ENCODE peak calls at places on chromosomes 13 and 19, in six cellular contexts. One of them, this sample, is unnamed.

GRCh38 chr13:113846639-113847318 is 17.1 kb downstream of the GAS6 start:
- DNase-seq in psoas muscle: no peak
- DNase-seq in K562: no peak
- DNase-seq in adipocyte: no peak
- DNase-seq in uterus: no peak
- DNase-seq in thoracic aorta: no peak
- DNase-seq in this sample: peak; percentile 45

GRCh38 chr13:71252191-71252704 is 614.8 kb downstream of the DACH1 start:
- DNase-seq in psoas muscle: no peak
- DNase-seq in K562: no peak
- DNase-seq in adipocyte: peak; percentile 8
- DNase-seq in uterus: no peak
- DNase-seq in thoracic aorta: no peak
- DNase-seq in this sample: no peak

GRCh38 chr19:54062643-54063042 is 1.1 kb downstream of the VSTM1 start:
- DNase-seq in psoas muscle: no peak
- DNase-seq in K562: no peak
- DNase-seq in adipocyte: no peak
- DNase-seq in uterus: no peak
- DNase-seq in thoracic aorta: no peak
- DNase-seq in this sample: no peak

GRCh38 chr19:10044390-10044789 is 31.1 kb downstream of the RDH8 start:
- DNase-seq in psoas muscle: no peak
- DNase-seq in K562: peak; percentile 64
- DNase-seq in adipocyte: no peak
- DNase-seq in uterus: no peak
- DNase-seq in thoracic aorta: no peak
- DNase-seq in this sample: no peak

GRCh38 chr19:676343-677105 is at the start of gene FSTL3:
- DNase-seq in psoas muscle: peak; percentile 58
- DNase-seq in K562: no peak
- DNase-seq in adipocyte: peak; percentile 70
- DNase-seq in uterus: peak; percentile 34
- DNase-seq in thoracic aorta: no peak
- DNase-seq in this sample: no peak

GRCh38 chr13:80251403-80251802 is 89.5 kb downstream of the SPRY2 start:
- DNase-seq in psoas muscle: no peak
- DNase-seq in K562: no peak
- DNase-seq in adipocyte: peak; percentile 24
- DNase-seq in uterus: no peak
- DNase-seq in thoracic aorta: no peak
- DNase-seq in this sample: no peak

GRCh38 chr13:82634946-82635345 is 1247.3 kb downstream of the SLITRK1 start:
- DNase-seq in psoas muscle: no peak
- DNase-seq in K562: no peak
- DNase-seq in adipocyte: no peak
- DNase-seq in uterus: no peak
- DNase-seq in thoracic aorta: no peak
- DNase-seq in this sample: no peak

GRCh38 chr13:112034846-112035245 is 32.1 kb upstream of the SOX1 start:
- DNase-seq in psoas muscle: no peak
- DNase-seq in K562: no peak
- DNase-seq in adipocyte: no peak
- DNase-seq in uterus: no peak
- DNase-seq in thoracic aorta: no peak
- DNase-seq in this sample: no peak

GRCh38 chr19:12793290-12794195 is 2.3 kb downstream of the JUNB start:
- DNase-seq in psoas muscle: peak; percentile 94
- DNase-seq in K562: peak; percentile 93
- DNase-seq in adipocyte: peak; percentile 97
- DNase-seq in uterus: peak; percentile 90
- DNase-seq in thoracic aorta: no peak
- DNase-seq in this sample: peak; percentile 90

GRCh38 chr13:111411186-111411858 is 90.9 kb downstream of the TEX29 start:
- DNase-seq in psoas muscle: no peak
- DNase-seq in K562: no peak
- DNase-seq in adipocyte: no peak
- DNase-seq in uterus: no peak
- DNase-seq in thoracic aorta: no peak
- DNase-seq in this sample: no peak

GRCh38 chr13:40469581-40470282 is 196.7 kb downstream of the FOXO1 start:
- DNase-seq in psoas muscle: no peak
- DNase-seq in K562: no peak
- DNase-seq in adipocyte: no peak
- DNase-seq in uterus: no peak
- DNase-seq in thoracic aorta: no peak
- DNase-seq in this sample: no peak

GRCh38 chr19:474126-475078 is 13.6 kb upstream of the SHC2 start:
- DNase-seq in psoas muscle: peak; percentile 38
- DNase-seq in K562: no peak
- DNase-seq in adipocyte: no peak
- DNase-seq in uterus: no peak
- DNase-seq in thoracic aorta: no peak
- DNase-seq in this sample: no peak

GRCh38 chr13:99382428-99383133 is 75.4 kb upstream of the GPR183 start:
- DNase-seq in psoas muscle: no peak
- DNase-seq in K562: no peak
- DNase-seq in adipocyte: peak; percentile 4
- DNase-seq in uterus: no peak
- DNase-seq in thoracic aorta: no peak
- DNase-seq in this sample: peak; percentile 67

GRCh38 chr19:7595466-7596133 is at the start of gene CAMSAP3:
- DNase-seq in psoas muscle: no peak
- DNase-seq in K562: peak; percentile 56
- DNase-seq in adipocyte: peak; percentile 34
- DNase-seq in uterus: no peak
- DNase-seq in thoracic aorta: no peak
- DNase-seq in this sample: peak; percentile 85

GRCh38 chr13:23180711-23181110 is at the start of gene SGCG:
- DNase-seq in psoas muscle: no peak
- DNase-seq in K562: no peak
- DNase-seq in adipocyte: peak; percentile 33
- DNase-seq in uterus: no peak
- DNase-seq in thoracic aorta: no peak
- DNase-seq in this sample: no peak

GRCh38 chr13:79907527-79907926 is 426.6 kb downstream of the NDFIP2 start:
- DNase-seq in psoas muscle: no peak
- DNase-seq in K562: no peak
- DNase-seq in adipocyte: no peak
- DNase-seq in uterus: no peak
- DNase-seq in thoracic aorta: no peak
- DNase-seq in this sample: no peak

GRCh38 chr13:82878536-82878935 is 1003.7 kb downstream of the SLITRK1 start:
- DNase-seq in psoas muscle: no peak
- DNase-seq in K562: no peak
- DNase-seq in adipocyte: peak; percentile 20
- DNase-seq in uterus: no peak
- DNase-seq in thoracic aorta: no peak
- DNase-seq in this sample: no peak

GRCh38 chr19:7182489-7182888 is 111.7 kb downstream of the INSR start:
- DNase-seq in psoas muscle: no peak
- DNase-seq in K562: no peak
- DNase-seq in adipocyte: no peak
- DNase-seq in uterus: no peak
- DNase-seq in thoracic aorta: no peak
- DNase-seq in this sample: no peak

GRCh38 chr19:51114087-51114714 is 6.0 kb upstream of the CTU1 start:
- DNase-seq in psoas muscle: no peak
- DNase-seq in K562: no peak
- DNase-seq in adipocyte: no peak
- DNase-seq in uterus: no peak
- DNase-seq in thoracic aorta: no peak
- DNase-seq in this sample: no peak

GRCh38 chr19:430701-431100 is 21.8 kb upstream of the C2CD4C start:
- DNase-seq in psoas muscle: no peak
- DNase-seq in K562: no peak
- DNase-seq in adipocyte: no peak
- DNase-seq in uterus: no peak
- DNase-seq in thoracic aorta: no peak
- DNase-seq in this sample: no peak

GRCh38 chr13:100128373-100128772 is 39.5 kb downstream of the PCCA start:
- DNase-seq in psoas muscle: no peak
- DNase-seq in K562: peak; percentile 19
- DNase-seq in adipocyte: no peak
- DNase-seq in uterus: no peak
- DNase-seq in thoracic aorta: no peak
- DNase-seq in this sample: no peak

GRCh38 chr13:113978741-113979481 is 5.0 kb upstream of the C13orf46 start:
- DNase-seq in psoas muscle: peak; percentile 10
- DNase-seq in K562: no peak
- DNase-seq in adipocyte: no peak
- DNase-seq in uterus: no peak
- DNase-seq in thoracic aorta: no peak
- DNase-seq in this sample: peak; percentile 46

GRCh38 chr13:46559272-46559805 is 6.4 kb downstream of the LRCH1 start:
- DNase-seq in psoas muscle: no peak
- DNase-seq in K562: no peak
- DNase-seq in adipocyte: no peak
- DNase-seq in uterus: no peak
- DNase-seq in thoracic aorta: no peak
- DNase-seq in this sample: no peak

GRCh38 chr13:105436946-105437345 is 1098.5 kb downstream of the EFNB2 start:
- DNase-seq in psoas muscle: no peak
- DNase-seq in K562: no peak
- DNase-seq in adipocyte: no peak
- DNase-seq in uterus: no peak
- DNase-seq in thoracic aorta: no peak
- DNase-seq in this sample: no peak

GRCh38 chr13:107586216-107586615 is 629.1 kb downstream of the LIG4 start:
- DNase-seq in psoas muscle: no peak
- DNase-seq in K562: no peak
- DNase-seq in adipocyte: peak; percentile 64
- DNase-seq in uterus: no peak
- DNase-seq in thoracic aorta: no peak
- DNase-seq in this sample: no peak

GRCh38 chr13:109611912-109612691 is 174.3 kb downstream of the IRS2 start:
- DNase-seq in psoas muscle: no peak
- DNase-seq in K562: no peak
- DNase-seq in adipocyte: no peak
- DNase-seq in uterus: no peak
- DNase-seq in thoracic aorta: no peak
- DNase-seq in this sample: no peak

GRCh38 chr13:97659602-97660001 is 225.6 kb downstream of the RAP2A start:
- DNase-seq in psoas muscle: no peak
- DNase-seq in K562: no peak
- DNase-seq in adipocyte: peak; percentile 32
- DNase-seq in uterus: no peak
- DNase-seq in thoracic aorta: no peak
- DNase-seq in this sample: no peak

GRCh38 chr19:47446534-47447469 is 24.9 kb downstream of the SLC8A2 start:
- DNase-seq in psoas muscle: no peak
- DNase-seq in K562: peak; percentile 93
- DNase-seq in adipocyte: no peak
- DNase-seq in uterus: peak; percentile 46
- DNase-seq in thoracic aorta: no peak
- DNase-seq in this sample: no peak

GRCh38 chr19:47444388-47444821 is 25.1 kb upstream of the MEIS3 start:
- DNase-seq in psoas muscle: no peak
- DNase-seq in K562: peak; percentile 58
- DNase-seq in adipocyte: no peak
- DNase-seq in uterus: no peak
- DNase-seq in thoracic aorta: no peak
- DNase-seq in this sample: no peak

GRCh38 chr19:47445937-47446402 is 25.7 kb downstream of the SLC8A2 start:
- DNase-seq in psoas muscle: peak; percentile 40
- DNase-seq in K562: peak; percentile 61
- DNase-seq in adipocyte: peak; percentile 67
- DNase-seq in uterus: peak; percentile 82
- DNase-seq in thoracic aorta: no peak
- DNase-seq in this sample: peak; percentile 68

GRCh38 chr19:47447470-47448359 is 24.0 kb downstream of the SLC8A2 start:
- DNase-seq in psoas muscle: peak; percentile 37
- DNase-seq in K562: peak; percentile 96
- DNase-seq in adipocyte: peak; percentile 53
- DNase-seq in uterus: peak; percentile 41
- DNase-seq in thoracic aorta: no peak
- DNase-seq in this sample: no peak

DNA sequence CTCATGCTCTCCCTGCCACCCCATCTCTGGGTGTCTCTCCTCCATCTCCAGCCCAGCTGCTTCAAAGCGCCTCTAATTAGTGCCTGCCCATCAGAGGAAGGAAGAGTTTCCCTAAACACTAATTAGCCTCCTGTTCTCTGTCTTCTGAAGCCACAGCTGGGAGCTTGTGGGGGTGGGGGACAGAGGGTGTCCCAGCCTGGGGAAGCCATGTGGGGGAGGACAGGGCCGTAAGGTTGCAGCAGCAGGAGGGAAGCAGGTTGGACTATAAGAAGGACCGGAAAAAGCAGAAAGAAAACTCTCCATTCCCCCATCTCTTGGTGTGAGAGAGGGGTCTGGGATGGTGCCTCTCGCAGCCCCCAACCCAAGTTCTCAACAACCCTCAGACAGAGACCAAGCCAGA is 26.2 kb downstream of the SLC8A2 start:
- DNase-seq in psoas muscle: no peak
- DNase-seq in K562: no peak
- DNase-seq in adipocyte: no peak
- DNase-seq in uterus: no peak
- DNase-seq in thoracic aorta: no peak
- DNase-seq in this sample: no peak
- H3K4me3 ChIP-seq in psoas muscle: no peak overlapping the region
- H3K4me3 ChIP-seq in K562: peak overlapping the region; percentile 5
- H3K4me3 ChIP-seq in adipocyte: no peak overlapping the region
- H3K4me3 ChIP-seq in uterus: no peak overlapping the region
- H3K4me3 ChIP-seq in thoracic aorta: no peak overlapping the region
- H3K4me3 ChIP-seq in this sample: no peak overlapping the region

GRCh38 chr19:15550847-15551182 is 42.5 kb downstream of the CYP4F22 start:
- DNase-seq in psoas muscle: no peak
- DNase-seq in K562: no peak
- DNase-seq in adipocyte: peak; percentile 1
- DNase-seq in uterus: no peak
- DNase-seq in thoracic aorta: no peak
- DNase-seq in this sample: no peak
- H3K4me3 ChIP-seq in psoas muscle: peak overlapping the region; percentile 47
- H3K4me3 ChIP-seq in K562: peak overlapping the region; percentile 26
- H3K4me3 ChIP-seq in adipocyte: peak overlapping the region; percentile 36
- H3K4me3 ChIP-seq in uterus: peak overlapping the region; percentile 21
- H3K4me3 ChIP-seq in thoracic aorta: peak overlapping the region; percentile 66
- H3K4me3 ChIP-seq in this sample: peak overlapping the region; percentile 19

GRCh38 chr13:51122868-51123267 is 11.8 kb upstream of the C13orf42 start:
- DNase-seq in psoas muscle: no peak
- DNase-seq in K562: no peak
- DNase-seq in adipocyte: no peak
- DNase-seq in uterus: no peak
- DNase-seq in thoracic aorta: no peak
- DNase-seq in this sample: no peak
- H3K4me3 ChIP-seq in psoas muscle: no peak overlapping the region
- H3K4me3 ChIP-seq in K562: no peak overlapping the region
- H3K4me3 ChIP-seq in adipocyte: no peak overlapping the region
- H3K4me3 ChIP-seq in uterus: no peak overlapping the region
- H3K4me3 ChIP-seq in thoracic aorta: no peak overlapping the region
- H3K4me3 ChIP-seq in this sample: no peak overlapping the region

DNA sequence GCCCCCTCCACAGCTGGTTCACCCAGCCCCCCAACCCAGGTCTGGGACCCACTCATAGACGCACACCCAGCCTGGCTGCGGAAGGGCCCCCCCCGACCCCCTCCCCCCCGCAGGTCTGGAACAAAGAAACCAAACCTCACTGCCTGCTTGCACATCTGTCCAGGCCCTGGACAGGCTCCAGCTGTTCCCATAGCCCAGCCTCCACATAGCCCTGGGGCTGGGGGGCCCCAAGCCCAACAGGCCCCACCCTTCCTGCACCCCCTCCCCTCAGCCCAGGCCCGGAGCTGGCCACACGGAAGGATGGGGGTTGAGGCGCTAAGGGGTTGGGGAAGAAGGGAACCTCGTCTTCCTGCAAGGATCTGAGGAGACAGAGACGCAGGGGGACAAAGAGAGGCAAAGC is 2.7 kb downstream of the KANK2 start:
- DNase-seq in psoas muscle: no peak
- DNase-seq in K562: no peak
- DNase-seq in adipocyte: peak; percentile 44
- DNase-seq in uterus: no peak
- DNase-seq in thoracic aorta: no peak
- DNase-seq in this sample: no peak
- H3K4me3 ChIP-seq in psoas muscle: peak overlapping the region; percentile 76
- H3K4me3 ChIP-seq in K562: no peak overlapping the region
- H3K4me3 ChIP-seq in adipocyte: peak overlapping the region; percentile 97
- H3K4me3 ChIP-seq in uterus: peak overlapping the region; percentile 51
- H3K4me3 ChIP-seq in thoracic aorta: peak overlapping the region; percentile 99
- H3K4me3 ChIP-seq in this sample: no peak overlapping the region